ENCODE peak calls at places on chromosome 9, in eight cellular contexts. H is HepG2, Z is stomach, Y is HCT116, F is sigmoid colon, X is SK-N-SH, G is GM23338, O is K562. V is an unnamed sample. For H3K4me1, the result is how much of the 10 kb centered on the place peaks cover.

GRCh38 chr9:99595796-99596195 is 225.9 kb upstream of the NR4A3 start:
- DNase-seq in H (no peak), Z (no peak), Y (no peak), F (no peak), X (no peak), G (no peak), O (no peak), V (no peak)

GRCh38 chr9:6779417-6780241 is 21.9 kb downstream of the KDM4C start:
- DNase-seq in H (peak), Z (no peak), Y (no peak), F (peak), X (peak), G (no peak), O (peak), V (no peak)

GRCh38 chr9:129397335-129397734 is 219.3 kb upstream of the IER5L start:
- DNase-seq in H (no peak), Z (no peak), Y (no peak), F (no peak), X (no peak), G (no peak), O (no peak), V (no peak)

GRCh38 chr9:98021306-98022040 is 35.1 kb upstream of the NANS start:
- DNase-seq in H (no peak), Z (peak), Y (no peak), F (no peak), X (peak), G (no peak), O (no peak), V (no peak)

GRCh38 chr9:69922646-69923045 is 102.0 kb downstream of the CFAP95 start:
- DNase-seq in H (no peak), Z (no peak), Y (no peak), F (no peak), X (no peak), G (no peak), O (no peak), V (no peak)

GRCh38 chr9:109765821-109766220 is 14.2 kb upstream of the PALM2AKAP2 start:
- DNase-seq in H (no peak), Z (no peak), Y (no peak), F (no peak), X (no peak), G (no peak), O (no peak), V (no peak)

GRCh38 chr9:137807721-137808703 is 69.6 kb upstream of the CACNA1B start:
- DNase-seq in H (no peak), Z (no peak), Y (no peak), F (no peak), X (no peak), G (no peak), O (no peak), V (no peak)

GRCh38 chr9:13718539-13718938 is 439.0 kb upstream of the MPDZ start:
- DNase-seq in H (no peak), Z (no peak), Y (no peak), F (no peak), X (no peak), G (no peak), O (no peak), V (no peak)

GRCh38 chr9:31103836-31104235 is 1280.6 kb upstream of the ACO1 start:
- DNase-seq in H (no peak), Z (no peak), Y (no peak), F (no peak), X (no peak), G (no peak), O (no peak), V (no peak)

GRCh38 chr9:77899679-77900354 is 131.8 kb downstream of the GNAQ start:
- DNase-seq in H (no peak), Z (no peak), Y (no peak), F (no peak), X (no peak), G (no peak), O (no peak), V (no peak)

DNA sequence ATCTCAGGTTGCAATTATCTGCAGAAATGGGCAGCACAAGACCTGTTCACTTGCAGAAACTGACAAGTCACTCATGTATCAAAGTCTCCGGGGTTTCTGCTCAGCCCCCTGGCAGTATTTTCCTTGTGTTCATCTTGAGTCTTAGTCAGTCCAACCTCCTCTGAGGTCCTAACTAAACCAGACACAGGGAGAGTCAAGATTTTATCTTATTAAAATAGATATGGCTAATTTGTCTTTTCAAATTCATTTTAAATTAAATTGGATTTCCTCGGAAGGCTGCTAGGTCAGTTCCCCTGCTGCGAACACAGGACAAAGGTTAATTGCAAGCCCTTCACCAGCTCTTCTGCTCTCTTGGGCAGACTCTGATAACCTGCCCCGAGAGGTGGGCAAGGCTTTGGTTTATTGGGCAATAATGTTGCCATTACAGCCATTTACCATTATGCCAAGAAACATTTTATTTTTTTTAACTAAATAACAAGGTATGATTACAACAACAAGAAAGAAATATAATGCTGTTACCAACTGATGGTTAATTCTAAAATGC is 103.5 kb downstream of the MAPKAP1 start:
- DNase-seq in H (no peak), Z (no peak), Y (no peak), F (no peak), X (peak), G (no peak), O (no peak), V (no peak)
- TF ChIP-seq CTCF in H (no peak), Z (no peak), Y (no peak), F (no peak), X (no peak), G (no peak), O (no peak), V (no peak)

DNA sequence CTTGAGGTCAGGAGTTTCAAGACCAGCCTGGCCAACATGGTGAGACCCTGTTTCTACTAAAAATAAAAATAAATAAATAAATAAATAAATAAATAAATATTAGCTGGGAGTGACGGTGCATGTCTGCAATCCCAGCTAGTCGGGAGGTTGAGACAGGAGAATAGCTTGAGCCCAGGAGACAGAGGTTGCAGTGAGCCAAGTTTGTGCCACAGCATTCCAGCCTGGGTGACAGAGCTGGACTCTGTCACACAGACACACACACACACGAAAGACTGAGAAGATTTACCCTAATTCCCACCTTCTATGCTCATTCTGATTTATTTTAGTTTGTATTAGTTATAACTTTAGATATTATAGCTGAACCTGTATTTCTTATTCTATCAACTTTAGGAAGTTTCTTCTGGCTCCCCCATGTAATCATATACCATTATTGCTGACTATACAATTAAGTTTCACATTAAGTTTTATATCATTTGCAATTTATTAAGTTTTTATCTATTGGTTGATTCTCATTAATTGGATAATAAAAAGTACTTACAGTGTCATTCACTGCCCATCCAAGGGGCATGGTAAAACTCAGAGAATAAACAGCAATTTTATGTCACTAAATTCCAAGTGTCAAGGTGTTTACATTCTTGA is 20.8 kb downstream of the ABHD17B start:
- DNase-seq in H (no peak), Z (no peak), Y (no peak), F (no peak), X (no peak), G (no peak), O (no peak), V (no peak)
- H3K4me1 ChIP-seq in H (under half), Z (under half), Y (under half), F (under half), X (under half), G (under half), O (under half), V (under half)

DNA sequence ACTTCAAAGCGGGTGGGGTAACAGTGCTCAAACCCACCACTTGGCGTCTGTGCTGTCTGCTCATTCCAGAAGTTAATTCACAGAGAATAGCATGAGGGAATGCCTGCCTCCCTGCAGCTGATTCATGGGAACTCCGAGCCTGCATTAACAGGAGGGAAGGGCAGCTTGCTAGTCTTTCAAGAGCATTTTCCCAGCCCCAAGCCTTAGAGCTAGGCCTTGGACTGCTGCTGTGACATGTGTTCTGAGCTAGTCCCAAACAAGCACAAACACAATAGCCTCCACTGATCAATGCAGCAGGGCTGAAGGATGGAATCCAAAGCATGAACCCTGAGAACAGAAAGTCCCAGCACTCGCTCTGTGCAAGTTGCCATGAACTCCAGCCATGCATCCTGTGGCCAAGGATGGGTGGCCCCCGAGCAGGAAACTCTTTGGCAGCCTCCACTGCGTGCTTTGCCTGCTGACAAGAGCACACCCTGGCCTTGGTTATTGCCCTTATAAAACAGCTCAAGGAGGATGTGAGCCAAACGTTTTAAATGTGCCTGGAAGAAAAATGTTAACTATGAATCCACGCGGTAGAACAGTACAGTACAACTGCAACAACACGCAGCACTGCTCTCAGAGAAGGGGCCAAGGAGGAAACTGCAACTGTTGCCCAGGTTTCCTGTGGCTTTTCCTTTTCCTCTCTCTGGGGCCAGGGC is 653.1 kb upstream of the KLF4 start:
- DNase-seq in H (no peak), Z (peak), Y (no peak), F (peak), X (no peak), G (peak), O (no peak), V (peak)
- TF ChIP-seq POLR2AphosphoS5 in H (no peak), Z (peak), Y (no peak), F (peak), X (no peak), G (no peak), O (no peak), V (peak)

DNA sequence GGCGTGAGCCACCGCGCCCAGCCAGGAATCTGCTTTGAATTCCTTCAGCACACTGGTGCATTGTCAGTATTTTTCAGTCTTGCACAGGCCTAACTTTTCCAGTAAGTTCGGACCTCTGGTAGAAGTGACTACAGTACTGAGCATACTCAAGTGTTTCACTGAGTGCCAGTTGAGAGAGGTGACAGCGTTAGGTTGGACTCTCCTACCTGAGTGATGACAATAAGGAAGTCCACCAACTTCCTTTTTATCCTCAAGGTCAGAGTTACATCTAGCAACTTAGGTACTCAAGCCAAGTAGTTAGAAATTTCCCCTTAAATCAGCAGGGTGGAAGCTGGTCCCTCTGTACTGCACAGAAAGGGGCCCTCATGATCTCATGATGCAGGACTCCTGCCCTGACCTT is 26.0 kb upstream of the FSD1L start:
- DNase-seq in H (no peak), Z (no peak), Y (no peak), F (no peak), X (no peak), G (no peak), O (no peak), V (no peak)
- TF ChIP-seq CTCF in H (no peak), Z (no peak), Y (no peak), F (no peak), X (no peak), G (no peak), O (no peak), V (no peak)

V was measured in vagina.